ENCODE peak calls at places on chromosomes 16 and 17, in seven cellular contexts. One of them, this sample, is unnamed.

GRCh38 chr16:13136896-13137295 is 235.5 kb downstream of the SHISA9 start:
- DNase-seq in GM23338: no peak
- DNase-seq in HCT116: no peak
- DNase-seq in GM12878: no peak
- DNase-seq in SK-N-MC: no peak
- DNase-seq in H1: no peak
- DNase-seq in HepG2: no peak
- DNase-seq in this sample: no peak

GRCh38 chr17:14604920-14605599 is 304.2 kb downstream of the HS3ST3B1 start:
- DNase-seq in GM23338: no peak
- DNase-seq in HCT116: no peak
- DNase-seq in GM12878: no peak
- DNase-seq in SK-N-MC: no peak
- DNase-seq in H1: no peak
- DNase-seq in HepG2: no peak
- DNase-seq in this sample: no peak

GRCh38 chr17:21397341-21398050 is 21.3 kb downstream of the KCNJ12 start:
- DNase-seq in GM23338: no peak
- DNase-seq in HCT116: no peak
- DNase-seq in GM12878: no peak
- DNase-seq in SK-N-MC: no peak
- DNase-seq in H1: no peak
- DNase-seq in HepG2: no peak
- DNase-seq in this sample: no peak

GRCh38 chr16:66927012-66927436 is 1.7 kb upstream of the RRAD start:
- DNase-seq in GM23338: peak; percentile 40
- DNase-seq in HCT116: no peak
- DNase-seq in GM12878: no peak
- DNase-seq in SK-N-MC: no peak
- DNase-seq in H1: no peak
- DNase-seq in HepG2: peak; percentile 68
- DNase-seq in this sample: no peak

GRCh38 chr17:9003355-9004131 is 17.8 kb upstream of the NTN1 start:
- DNase-seq in GM23338: peak; percentile 63
- DNase-seq in HCT116: no peak
- DNase-seq in GM12878: no peak
- DNase-seq in SK-N-MC: no peak
- DNase-seq in H1: no peak
- DNase-seq in HepG2: no peak
- DNase-seq in this sample: no peak

GRCh38 chr16:22356930-22357634 is 17.3 kb downstream of the CDR2 start:
- DNase-seq in GM23338: no peak
- DNase-seq in HCT116: no peak
- DNase-seq in GM12878: peak; percentile 52
- DNase-seq in SK-N-MC: no peak
- DNase-seq in H1: no peak
- DNase-seq in HepG2: no peak
- DNase-seq in this sample: no peak

GRCh38 chr17:38883592-38884526 is 14.0 kb downstream of the LASP1 start:
- DNase-seq in GM23338: peak; percentile 60
- DNase-seq in HCT116: no peak
- DNase-seq in GM12878: no peak
- DNase-seq in SK-N-MC: no peak
- DNase-seq in H1: no peak
- DNase-seq in HepG2: no peak
- DNase-seq in this sample: no peak

GRCh38 chr16:28990375-28991040 is 5.7 kb downstream of the LAT start:
- DNase-seq in GM23338: no peak
- DNase-seq in HCT116: no peak
- DNase-seq in GM12878: no peak
- DNase-seq in SK-N-MC: no peak
- DNase-seq in H1: no peak
- DNase-seq in HepG2: no peak
- DNase-seq in this sample: no peak

GRCh38 chr17:38868968-38869646 is 751 bp upstream of the LASP1 start:
- DNase-seq in GM23338: peak; percentile 73
- DNase-seq in HCT116: peak; percentile 79
- DNase-seq in GM12878: peak; percentile 77
- DNase-seq in SK-N-MC: peak; percentile 84
- DNase-seq in H1: peak; percentile 54
- DNase-seq in HepG2: peak; percentile 90
- DNase-seq in this sample: peak; percentile 88

GRCh38 chr16:49876716-49877129 is 20.8 kb upstream of the ZNF423 start:
- DNase-seq in GM23338: peak; percentile 86
- DNase-seq in HCT116: no peak
- DNase-seq in GM12878: no peak
- DNase-seq in SK-N-MC: no peak
- DNase-seq in H1: peak; percentile 69
- DNase-seq in HepG2: no peak
- DNase-seq in this sample: peak; percentile 25

GRCh38 chr17:40290629-40291296 is 3.1 kb downstream of the CDC6 start:
- DNase-seq in GM23338: peak; percentile 78
- DNase-seq in HCT116: peak; percentile 69
- DNase-seq in GM12878: no peak
- DNase-seq in SK-N-MC: no peak
- DNase-seq in H1: no peak
- DNase-seq in HepG2: peak; percentile 86
- DNase-seq in this sample: peak; percentile 79

GRCh38 chr17:77724876-77725615 is 233.5 kb upstream of the TNRC6C start:
- DNase-seq in GM23338: no peak
- DNase-seq in HCT116: no peak
- DNase-seq in GM12878: peak; percentile 25
- DNase-seq in SK-N-MC: no peak
- DNase-seq in H1: no peak
- DNase-seq in HepG2: no peak
- DNase-seq in this sample: no peak

GRCh38 chr16:19898924-19899604 is 14.4 kb upstream of the GPRC5B start:
- DNase-seq in GM23338: peak; percentile 90
- DNase-seq in HCT116: peak; percentile 57
- DNase-seq in GM12878: no peak
- DNase-seq in SK-N-MC: no peak
- DNase-seq in H1: no peak
- DNase-seq in HepG2: peak; percentile 66
- DNase-seq in this sample: peak; percentile 55

GRCh38 chr16:10992112-10992511 is 47.7 kb downstream of the CLEC16A start:
- DNase-seq in GM23338: no peak
- DNase-seq in HCT116: no peak
- DNase-seq in GM12878: no peak
- DNase-seq in SK-N-MC: no peak
- DNase-seq in H1: no peak
- DNase-seq in HepG2: no peak
- DNase-seq in this sample: no peak

GRCh38 chr17:78555741-78556401 is 21.3 kb downstream of the DNAH17 start:
- DNase-seq in GM23338: no peak
- DNase-seq in HCT116: no peak
- DNase-seq in GM12878: no peak
- DNase-seq in SK-N-MC: no peak
- DNase-seq in H1: no peak
- DNase-seq in HepG2: no peak
- DNase-seq in this sample: no peak

GRCh38 chr16:70678121-70678897 is 7.5 kb downstream of the MTSS2 start:
- DNase-seq in GM23338: no peak
- DNase-seq in HCT116: no peak
- DNase-seq in GM12878: no peak
- DNase-seq in SK-N-MC: no peak
- DNase-seq in H1: no peak
- DNase-seq in HepG2: no peak
- DNase-seq in this sample: no peak

GRCh38 chr17:62092784-62093183 is 27.7 kb upstream of the MED13 start:
- DNase-seq in GM23338: no peak
- DNase-seq in HCT116: no peak
- DNase-seq in GM12878: no peak
- DNase-seq in SK-N-MC: no peak
- DNase-seq in H1: no peak
- DNase-seq in HepG2: no peak
- DNase-seq in this sample: no peak

GRCh38 chr17:17819561-17819995 is 17.2 kb downstream of the SREBF1 start:
- DNase-seq in GM23338: peak; percentile 38
- DNase-seq in HCT116: no peak
- DNase-seq in GM12878: peak; percentile 78
- DNase-seq in SK-N-MC: no peak
- DNase-seq in H1: no peak
- DNase-seq in HepG2: peak; percentile 78
- DNase-seq in this sample: peak; percentile 87

GRCh38 chr17:1150863-1151685 is 28.7 kb downstream of the ABR start:
- DNase-seq in GM23338: no peak
- DNase-seq in HCT116: no peak
- DNase-seq in GM12878: no peak
- DNase-seq in SK-N-MC: no peak
- DNase-seq in H1: no peak
- DNase-seq in HepG2: no peak
- DNase-seq in this sample: no peak

GRCh38 chr16:68740628-68741346 is 3.7 kb downstream of the CDH1 start:
- DNase-seq in GM23338: no peak
- DNase-seq in HCT116: no peak
- DNase-seq in GM12878: no peak
- DNase-seq in SK-N-MC: no peak
- DNase-seq in H1: no peak
- DNase-seq in HepG2: no peak
- DNase-seq in this sample: no peak

GRCh38 chr17:39143552-39144093 is 7.8 kb downstream of the PLXDC1 start:
- DNase-seq in GM23338: no peak
- DNase-seq in HCT116: no peak
- DNase-seq in GM12878: no peak
- DNase-seq in SK-N-MC: no peak
- DNase-seq in H1: no peak
- DNase-seq in HepG2: no peak
- DNase-seq in this sample: no peak

GRCh38 chr16:11232852-11233726 is 22.9 kb downstream of the SOCS1 start:
- DNase-seq in GM23338: peak; percentile 75
- DNase-seq in HCT116: no peak
- DNase-seq in GM12878: no peak
- DNase-seq in SK-N-MC: no peak
- DNase-seq in H1: no peak
- DNase-seq in HepG2: no peak
- DNase-seq in this sample: no peak

GRCh38 chr17:4436381-4436780 is 2.6 kb downstream of the SPNS3 start:
- DNase-seq in GM23338: no peak
- DNase-seq in HCT116: no peak
- DNase-seq in GM12878: no peak
- DNase-seq in SK-N-MC: no peak
- DNase-seq in H1: no peak
- DNase-seq in HepG2: no peak
- DNase-seq in this sample: no peak

GRCh38 chr16:75497558-75497957 is 2.3 kb upstream of the CHST6 start:
- DNase-seq in GM23338: no peak
- DNase-seq in HCT116: no peak
- DNase-seq in GM12878: no peak
- DNase-seq in SK-N-MC: no peak
- DNase-seq in H1: no peak
- DNase-seq in HepG2: no peak
- DNase-seq in this sample: no peak
- TF ChIP-seq POLR2AphosphoS5 in GM23338: no peak
- TF ChIP-seq POLR2AphosphoS5 in HCT116: no peak
- TF ChIP-seq POLR2AphosphoS5 in GM12878: no peak
- TF ChIP-seq POLR2AphosphoS5 in SK-N-MC: no peak
- TF ChIP-seq POLR2AphosphoS5 in H1: no peak
- TF ChIP-seq POLR2AphosphoS5 in HepG2: no peak
- TF ChIP-seq POLR2AphosphoS5 in this sample: no peak

DNA sequence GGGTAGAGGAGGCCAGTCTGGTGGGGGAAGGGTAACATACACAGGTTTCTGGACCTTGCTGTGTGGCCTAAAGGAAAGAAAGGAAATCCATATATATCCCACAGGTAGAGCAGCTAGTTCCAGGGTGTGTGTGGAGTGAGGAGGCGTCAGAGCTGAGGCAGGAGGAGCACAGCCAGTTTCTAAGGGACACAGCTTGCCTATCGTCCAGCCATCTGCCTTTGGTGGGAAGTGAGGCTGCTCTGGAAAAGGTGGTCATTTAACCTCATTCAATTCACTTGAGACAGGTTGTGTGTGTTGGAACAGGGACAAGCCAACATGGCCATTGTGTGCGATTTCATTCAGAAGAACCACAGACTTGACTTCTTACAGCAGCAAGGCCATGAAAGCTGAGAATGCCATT is 36.9 kb upstream of the ERN1 start:
- DNase-seq in GM23338: no peak
- DNase-seq in HCT116: no peak
- DNase-seq in GM12878: no peak
- DNase-seq in SK-N-MC: no peak
- DNase-seq in H1: no peak
- DNase-seq in HepG2: no peak
- DNase-seq in this sample: no peak
- H3K27ac ChIP-seq in GM23338: no peak overlapping the region
- H3K27ac ChIP-seq in HCT116: no peak overlapping the region
- H3K27ac ChIP-seq in GM12878: no peak overlapping the region
- H3K27ac ChIP-seq in SK-N-MC: no peak overlapping the region
- H3K27ac ChIP-seq in H1: no peak overlapping the region
- H3K27ac ChIP-seq in HepG2: no peak overlapping the region
- H3K27ac ChIP-seq in this sample: no peak overlapping the region

GRCh38 chr17:65823713-65824112 is 262.3 kb upstream of the AXIN2 start:
- DNase-seq in GM23338: no peak
- DNase-seq in HCT116: no peak
- DNase-seq in GM12878: no peak
- DNase-seq in SK-N-MC: no peak
- DNase-seq in H1: no peak
- DNase-seq in HepG2: no peak
- DNase-seq in this sample: peak; percentile 39

GRCh38 chr17:65820306-65820705 is 258.9 kb upstream of the AXIN2 start:
- DNase-seq in GM23338: no peak
- DNase-seq in HCT116: no peak
- DNase-seq in GM12878: no peak
- DNase-seq in SK-N-MC: no peak
- DNase-seq in H1: no peak
- DNase-seq in HepG2: no peak
- DNase-seq in this sample: no peak

GRCh38 chr17:65830356-65830755 is 268.9 kb upstream of the AXIN2 start:
- DNase-seq in GM23338: no peak
- DNase-seq in HCT116: no peak
- DNase-seq in GM12878: no peak
- DNase-seq in SK-N-MC: no peak
- DNase-seq in H1: no peak
- DNase-seq in HepG2: no peak
- DNase-seq in this sample: no peak

GRCh38 chr17:65819810-65820209 is 258.4 kb upstream of the AXIN2 start:
- DNase-seq in GM23338: no peak
- DNase-seq in HCT116: no peak
- DNase-seq in GM12878: no peak
- DNase-seq in SK-N-MC: no peak
- DNase-seq in H1: no peak
- DNase-seq in HepG2: no peak
- DNase-seq in this sample: no peak

DNA sequence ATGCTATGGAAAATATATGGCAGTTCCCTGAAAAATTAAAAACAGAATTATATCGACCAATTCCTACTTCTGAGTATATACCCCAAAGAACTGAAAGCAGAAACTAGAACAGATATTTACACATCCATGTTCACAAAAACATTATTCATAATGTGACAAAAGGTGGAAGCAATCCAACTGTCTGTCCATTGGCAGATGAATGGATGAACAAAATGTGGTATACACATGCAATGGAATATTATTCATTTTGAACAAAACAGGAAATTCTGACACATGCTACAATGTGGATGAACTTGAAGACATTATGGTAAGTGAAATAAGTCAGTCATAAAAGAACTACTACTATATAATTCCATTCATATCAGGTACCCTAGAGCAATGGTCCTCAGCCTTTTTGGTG is 263.5 kb upstream of the AXIN2 start:
- DNase-seq in GM23338: no peak
- DNase-seq in HCT116: no peak
- DNase-seq in GM12878: no peak
- DNase-seq in SK-N-MC: no peak
- DNase-seq in H1: no peak
- DNase-seq in HepG2: no peak
- DNase-seq in this sample: peak; percentile 77
- TF ChIP-seq EZH2 in GM23338: no peak
- TF ChIP-seq EZH2 in HCT116: no peak
- TF ChIP-seq EZH2 in GM12878: no peak
- TF ChIP-seq EZH2 in SK-N-MC: no peak
- TF ChIP-seq EZH2 in H1: no peak
- TF ChIP-seq EZH2 in HepG2: no peak
- TF ChIP-seq EZH2 in this sample: no peak

GRCh38 chr16:86396918-86397317 is 113.4 kb upstream of the FOXF1 start:
- DNase-seq in GM23338: no peak
- DNase-seq in HCT116: peak; percentile 28
- DNase-seq in GM12878: no peak
- DNase-seq in SK-N-MC: no peak
- DNase-seq in H1: no peak
- DNase-seq in HepG2: no peak
- DNase-seq in this sample: peak; percentile 86
- TF ChIP-seq POLR2AphosphoS5 in GM23338: no peak
- TF ChIP-seq POLR2AphosphoS5 in HCT116: peak; percentile 52
- TF ChIP-seq POLR2AphosphoS5 in GM12878: no peak
- TF ChIP-seq POLR2AphosphoS5 in SK-N-MC: no peak
- TF ChIP-seq POLR2AphosphoS5 in H1: no peak
- TF ChIP-seq POLR2AphosphoS5 in HepG2: no peak
- TF ChIP-seq POLR2AphosphoS5 in this sample: peak; percentile 77

This sample was measured in endothelial cell of umbilical vein.